ENCODE peak calls at places on chromosomes 2 and 18, in eight cellular contexts. C is thoracic aorta, A is A549, E is heart left ventricle, X is psoas muscle, D is Peyer's patch, U is Karpas-422, F is upper lobe of right lung. P is an unnamed sample. For H3K4me1, the result is how much of the 10 kb centered on the place peaks cover.

GRCh38 chr2:231348703-231349373 is 46.7 kb upstream of the B3GNT7 start:
- DNase-seq in A (no peak), F (peak), C (no peak), E (no peak), U (no peak), X (no peak), D (peak), P (no peak)

GRCh38 chr2:239234151-239234825 is 166.5 kb downstream of the HDAC4 start:
- DNase-seq in X (no peak), E (no peak), A (no peak), F (no peak), D (no peak), C (no peak), U (no peak), P (no peak)

GRCh38 chr2:5914831-5915611 is 222.8 kb downstream of the SOX11 start:
- DNase-seq in C (no peak), F (no peak), A (no peak), D (no peak), X (peak), U (no peak), E (peak), P (no peak)

GRCh38 chr2:66684289-66684688 is 249.4 kb downstream of the MEIS1 start:
- DNase-seq in F (no peak), C (no peak), X (no peak), D (no peak), E (no peak), A (no peak), U (no peak), P (no peak)

GRCh38 chr18:58269931-58270330 is 225.9 kb downstream of the NEDD4L start:
- DNase-seq in D (no peak), A (no peak), U (no peak), E (no peak), F (no peak), C (no peak), X (no peak), P (peak)

GRCh38 chr2:232422051-232422450 is 15.4 kb downstream of the ALPG start:
- DNase-seq in F (peak), X (no peak), D (no peak), U (no peak), E (no peak), A (no peak), C (no peak), P (no peak)

GRCh38 chr2:120517790-120518469 is 172.0 kb downstream of the INHBB start:
- DNase-seq in F (no peak), A (no peak), E (no peak), X (no peak), U (no peak), D (no peak), C (no peak), P (no peak)

GRCh38 chr2:74482801-74483674 is at the start of the genes CCDC142 and TTC31:
- DNase-seq in F (peak), A (peak), D (peak), U (peak), E (peak), X (peak), C (peak), P (peak)

GRCh38 chr2:203164311-203164935 is 74.4 kb upstream of the CYP20A1 start:
- DNase-seq in U (no peak), D (no peak), F (no peak), C (no peak), A (no peak), E (no peak), X (no peak), P (no peak)

GRCh38 chr18:41829648-41830516 is 125.2 kb upstream of the PIK3C3 start:
- DNase-seq in E (no peak), F (no peak), C (no peak), A (no peak), U (no peak), X (no peak), D (no peak), P (no peak)

GRCh38 chr18:29418136-29418535 is 1241.2 kb upstream of the CDH2 start:
- DNase-seq in D (no peak), C (no peak), F (no peak), A (no peak), X (no peak), E (no peak), U (no peak), P (no peak)

GRCh38 chr2:10935953-10936942 is 24.5 kb downstream of the KCNF1 start:
- DNase-seq in X (no peak), E (no peak), D (no peak), A (peak), F (no peak), C (no peak), U (no peak), P (no peak)

GRCh38 chr2:143823856-143824255 is 694.6 kb downstream of the ARHGAP15 start:
- DNase-seq in A (no peak), X (no peak), C (no peak), E (no peak), U (no peak), D (no peak), F (no peak), P (no peak)

GRCh38 chr2:232315049-232315922 is 63.3 kb upstream of the ALPP start:
- DNase-seq in X (peak), C (peak), E (peak), D (peak), U (no peak), A (no peak), F (peak), P (peak)

GRCh38 chr2:105750735-105751134 is 6.0 kb downstream of the NCK2 start:
- DNase-seq in A (no peak), C (no peak), X (no peak), U (no peak), E (no peak), D (no peak), F (no peak), P (no peak)

GRCh38 chr2:55837073-55837472 is 86.5 kb downstream of the EFEMP1 start:
- DNase-seq in C (no peak), X (no peak), U (no peak), D (no peak), F (no peak), A (no peak), E (no peak), P (no peak)

GRCh38 chr2:57180042-57180567 is 866.5 kb upstream of the VRK2 start:
- DNase-seq in E (no peak), U (no peak), F (no peak), D (no peak), C (no peak), X (no peak), A (no peak), P (no peak)

GRCh38 chr2:175837046-175837445 is 165.0 kb downstream of the LNPK start:
- DNase-seq in X (peak), A (no peak), F (no peak), E (no peak), C (no peak), D (no peak), U (no peak), P (no peak)

GRCh38 chr2:205684871-205685313 is 2.6 kb downstream of the NRP2 start:
- DNase-seq in F (peak), D (no peak), C (no peak), A (no peak), X (no peak), U (no peak), E (peak), P (no peak)

GRCh38 chr2:215002500-215002899 is 135.9 kb downstream of the ABCA12 start:
- DNase-seq in U (peak), C (no peak), X (no peak), A (peak), E (no peak), F (no peak), D (no peak), P (peak)

GRCh38 chr2:1170241-1170640 is 219.6 kb downstream of the SNTG2 start:
- DNase-seq in A (no peak), F (no peak), C (no peak), E (no peak), D (no peak), U (no peak), X (no peak), P (no peak)

GRCh38 chr2:134170700-134171099 is 83.2 kb upstream of the MGAT5 start:
- DNase-seq in X (no peak), A (no peak), F (no peak), D (no peak), C (no peak), E (no peak), U (no peak), P (no peak)

GRCh38 chr2:10400568-10400977 is 47.6 kb downstream of the ODC1 start:
- DNase-seq in U (no peak), F (peak), C (no peak), E (peak), X (no peak), D (peak), A (no peak), P (no peak)

GRCh38 chr2:38427936-38428335 is 50.9 kb upstream of the ATL2 start:
- DNase-seq in D (no peak), U (no peak), X (no peak), F (no peak), E (no peak), A (no peak), C (no peak), P (peak)

GRCh38 chr2:129748653-129749052 is 230.8 kb upstream of the RAB6C start:
- DNase-seq in E (no peak), U (peak), A (no peak), X (no peak), C (no peak), D (no peak), F (no peak), P (no peak)

GRCh38 chr2:188280811-188281222 is 10.9 kb upstream of the GULP1 start:
- DNase-seq in E (no peak), X (no peak), F (no peak), A (no peak), C (no peak), D (no peak), U (no peak), P (no peak)

GRCh38 chr2:108477062-108477461 is 28.1 kb downstream of the GCC2 start:
- DNase-seq in D (no peak), U (no peak), F (no peak), E (no peak), X (no peak), C (no peak), A (no peak), P (no peak)

GRCh38 chr2:43885233-43885632 is 46.5 kb downstream of the ABCG8 start:
- DNase-seq in F (no peak), U (no peak), E (no peak), X (no peak), A (no peak), D (no peak), C (no peak), P (no peak)

GRCh38 chr18:23237524-23238151 is 102.4 kb downstream of the CABLES1 start:
- DNase-seq in E (peak), A (no peak), X (peak), D (peak), C (peak), U (peak), F (peak), P (peak)

GRCh38 chr2:68755071-68755470 is 20.5 kb downstream of the ARHGAP25 start:
- DNase-seq in F (no peak), X (no peak), C (no peak), E (no peak), D (peak), U (no peak), A (no peak), P (no peak)
- H3K4me1 ChIP-seq in F (under half), X (under half), C (under half), E (under half), D (under half), U (under half), A (under half), P (under half)

GRCh38 chr18:21701621-21702020 is 3.0 kb downstream of the ABHD3 start:
- DNase-seq in A (no peak), C (no peak), X (no peak), F (no peak), D (no peak), E (no peak), U (no peak), P (no peak)
- H3K4me1 ChIP-seq in A (under half), C (under half), X (under half), F (under half), D (under half), E (under half), U (half or more), P (under half)

DNA sequence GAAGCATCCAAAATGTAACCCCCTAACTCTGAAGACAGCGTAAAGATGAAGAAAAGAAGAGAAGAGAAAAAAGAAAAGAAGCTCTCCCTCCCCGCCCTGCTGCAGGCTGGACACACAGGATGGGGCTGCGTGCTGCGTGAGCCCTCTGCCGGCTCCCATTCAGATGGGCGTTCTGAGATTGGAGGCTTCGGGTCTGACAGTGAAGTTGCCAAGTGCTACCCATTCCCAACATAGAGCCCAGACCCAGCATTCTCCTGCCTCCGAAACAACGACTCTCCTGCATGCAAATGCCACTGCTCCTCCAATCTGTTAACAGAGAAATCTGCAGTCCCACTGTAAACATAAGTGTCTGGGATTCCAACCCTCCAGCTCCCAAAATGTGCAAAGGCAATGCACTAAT is 234.9 kb downstream of the BCL11A start:
- DNase-seq in D (no peak), A (no peak), E (no peak), F (no peak), U (no peak), C (no peak), X (no peak), P (no peak)
- H3K4me1 ChIP-seq in D (under half), A (under half), E (under half), F (under half), U (half or more), C (under half), X (under half), P (under half)

GRCh38 chr18:35481960-35482366 is 15.8 kb downstream of the INO80C start:
- DNase-seq in D (no peak), C (no peak), X (no peak), A (no peak), F (no peak), U (peak), E (no peak), P (no peak)

GRCh38 chr18:35477974-35478373 is 19.8 kb downstream of the INO80C start:
- DNase-seq in C (no peak), X (no peak), U (no peak), D (no peak), A (no peak), E (no peak), F (no peak), P (no peak)

GRCh38 chr18:35477497-35477896 is 20.3 kb downstream of the INO80C start:
- DNase-seq in X (no peak), A (no peak), D (no peak), U (no peak), C (no peak), E (no peak), F (no peak), P (no peak)

GRCh38 chr18:35478520-35479435 is 19.0 kb downstream of the INO80C start:
- DNase-seq in U (peak), E (no peak), F (no peak), A (peak), C (peak), D (no peak), X (no peak), P (peak)

GRCh38 chr18:35479911-35480586 is 17.7 kb downstream of the INO80C start:
- DNase-seq in C (no peak), D (no peak), U (peak), A (no peak), F (no peak), E (no peak), X (no peak), P (no peak)
- H3K4me1 ChIP-seq in C (under half), D (under half), U (half or more), A (half or more), F (under half), E (under half), X (under half), P (under half)

GRCh38 chr2:100409461-100409860 is 8.0 kb downstream of the CHST10 start:
- DNase-seq in C (no peak), D (no peak), X (no peak), A (no peak), E (no peak), F (no peak), U (no peak), P (no peak)

GRCh38 chr2:100411841-100412292 is 5.6 kb downstream of the CHST10 start:
- DNase-seq in D (no peak), C (no peak), U (no peak), E (no peak), A (no peak), X (no peak), F (no peak), P (no peak)

GRCh38 chr2:100408104-100408503 is 9.4 kb downstream of the CHST10 start:
- DNase-seq in F (no peak), C (no peak), D (no peak), X (no peak), U (no peak), E (peak), A (no peak), P (no peak)

GRCh38 chr2:100408941-100409340 is 8.5 kb downstream of the CHST10 start:
- DNase-seq in X (no peak), F (no peak), E (no peak), D (no peak), C (no peak), U (no peak), A (no peak), P (no peak)

DNA sequence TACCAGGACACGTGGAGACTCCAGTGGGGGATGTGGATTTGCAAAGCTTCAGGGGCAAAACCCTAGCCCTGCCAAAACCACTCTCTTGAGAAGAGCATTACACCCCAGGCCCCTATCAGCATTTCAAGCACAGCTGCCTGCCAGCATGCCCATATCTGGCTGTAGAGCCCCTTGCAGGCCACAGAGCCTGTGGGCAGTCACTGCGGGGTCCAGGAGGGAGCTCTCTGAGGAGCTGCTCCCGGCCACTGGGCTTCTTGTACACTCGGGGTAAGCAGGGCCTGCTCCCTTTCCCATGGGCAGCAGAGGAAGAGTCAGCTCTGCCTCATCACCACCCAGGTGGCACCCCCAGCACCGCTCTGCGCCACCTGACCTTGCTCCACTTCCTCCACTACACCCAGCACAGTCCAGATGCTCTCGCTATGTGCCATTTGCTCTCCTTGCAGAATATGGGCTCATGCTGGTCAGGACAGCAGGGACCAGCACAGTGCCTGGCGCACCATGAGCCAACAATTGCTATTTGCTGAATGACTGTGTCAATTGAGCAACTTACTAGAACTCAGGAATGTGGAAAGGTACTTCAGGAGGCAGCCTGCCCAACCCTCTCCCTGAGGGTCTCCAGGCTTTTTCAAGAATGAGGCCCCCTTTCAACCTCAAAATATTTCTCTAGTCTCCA is 7.4 kb downstream of the CHST10 start:
- DNase-seq in E (no peak), F (no peak), D (no peak), C (no peak), X (no peak), U (no peak), A (no peak), P (no peak)
- H3K4me1 ChIP-seq in E (under half), F (under half), D (under half), C (under half), X (under half), U (under half), A (under half), P (under half)

DNA sequence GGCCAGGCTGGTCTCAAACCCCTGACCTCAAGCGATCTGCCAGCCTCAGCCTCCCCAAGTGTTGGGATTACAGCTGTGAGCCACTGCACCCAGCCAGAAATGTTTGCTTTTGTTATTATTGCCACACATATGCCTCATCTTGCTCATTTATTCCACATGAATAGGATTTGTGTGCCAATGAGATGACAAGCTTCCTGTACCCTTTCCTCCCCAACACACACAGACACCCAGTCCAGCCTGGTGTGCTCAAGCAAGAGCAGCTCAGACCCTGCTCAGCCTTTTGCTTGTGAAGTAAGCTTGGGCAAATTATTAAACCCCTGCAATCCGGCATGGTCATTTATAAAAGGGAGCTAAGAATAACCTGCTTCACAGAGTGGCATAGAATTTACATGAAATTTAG is 280.4 kb downstream of the SRBD1 start:
- DNase-seq in C (no peak), A (no peak), U (no peak), E (no peak), D (no peak), F (no peak), X (no peak), P (no peak)
- H3K4me1 ChIP-seq in C (under half), A (under half), U (under half), E (under half), D (under half), F (under half), X (under half), P (under half)

GRCh38 chr2:196163285-196163684 is 8.1 kb downstream of the STK17B start:
- DNase-seq in C (no peak), X (no peak), U (no peak), D (no peak), E (no peak), F (no peak), A (no peak), P (no peak)
- H3K4me1 ChIP-seq in C (under half), X (under half), U (half or more), D (under half), E (under half), F (under half), A (under half), P (under half)

GRCh38 chr2:54629914-54630609 is 93.4 kb upstream of the EML6 start:
- DNase-seq in F (peak), C (no peak), D (no peak), X (peak), U (no peak), A (peak), E (peak), P (no peak)
- H3K4me1 ChIP-seq in F (under half), C (under half), D (under half), X (under half), U (under half), A (half or more), E (half or more), P (under half)

GRCh38 chr2:20487392-20488135 is 40.7 kb downstream of the RHOB start:
- DNase-seq in D (no peak), X (no peak), U (peak), E (no peak), C (no peak), F (peak), A (no peak), P (no peak)

GRCh38 chr2:20487030-20487391 is 40.1 kb downstream of the RHOB start:
- DNase-seq in X (no peak), E (no peak), F (no peak), D (no peak), C (no peak), U (peak), A (no peak), P (no peak)

GRCh38 chr2:20488782-20489181 is 41.9 kb downstream of the RHOB start:
- DNase-seq in X (no peak), F (peak), C (no peak), A (no peak), D (no peak), E (no peak), U (no peak), P (no peak)

GRCh38 chr2:20486571-20486970 is 39.7 kb downstream of the RHOB start:
- DNase-seq in A (no peak), F (no peak), C (no peak), X (no peak), E (no peak), U (peak), D (no peak), P (no peak)

DNA sequence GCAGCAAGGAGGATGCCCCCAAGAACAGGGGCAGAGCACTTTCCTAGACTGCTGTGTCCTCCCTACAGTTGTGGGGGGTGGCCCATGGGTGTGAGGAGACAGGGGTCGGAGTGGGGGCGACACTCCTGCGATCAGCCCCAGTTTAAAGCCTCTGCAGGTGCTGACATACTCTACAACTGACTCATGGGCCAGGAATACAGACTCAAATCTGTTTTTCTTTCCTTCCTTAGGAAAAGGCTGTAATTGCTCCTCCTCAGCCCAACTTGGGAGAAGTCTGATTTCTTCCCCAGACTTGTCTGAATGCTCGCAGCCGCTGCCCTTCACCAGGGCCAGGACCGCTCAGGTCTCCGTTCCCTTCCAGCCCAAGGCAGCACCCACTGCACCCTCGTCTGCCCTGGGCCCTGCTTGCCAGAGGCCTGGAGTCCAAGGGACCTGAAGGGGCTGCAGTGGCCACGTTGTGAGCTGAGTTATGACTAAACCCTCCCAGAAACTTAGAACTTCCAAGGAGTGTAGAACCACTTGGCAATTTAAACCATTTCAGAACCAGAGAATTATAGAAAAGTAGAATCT is 41.3 kb downstream of the RHOB start:
- DNase-seq in F (peak), E (no peak), X (no peak), D (no peak), C (no peak), A (no peak), U (peak), P (no peak)
- H3K4me1 ChIP-seq in F (under half), E (under half), X (under half), D (under half), C (under half), A (under half), U (under half), P (under half)

P was measured in thyroid gland.